ENCODE peak calls at places on chromosomes 11 and 22, in five cellular contexts. One of them, this sample, is unnamed.

GRCh38 chr11:72079776-72080325 is 491 bp downstream of the NUMA1 start:
- DNase-seq in IMR-90: no peak
- DNase-seq in mesenchymal stem cell: no peak
- DNase-seq in MM.1S: no peak
- DNase-seq in GM23248: peak; percentile 51
- DNase-seq in this sample: no peak

GRCh38 chr11:8621147-8621546 is 27.1 kb upstream of the STK33 start:
- DNase-seq in mesenchymal stem cell: no peak
- DNase-seq in IMR-90: no peak
- DNase-seq in MM.1S: no peak
- DNase-seq in GM23248: no peak
- DNase-seq in this sample: no peak

GRCh38 chr11:61693897-61694840 is 14.0 kb downstream of the DAGLA start:
- DNase-seq in IMR-90: no peak
- DNase-seq in GM23248: no peak
- DNase-seq in mesenchymal stem cell: no peak
- DNase-seq in MM.1S: no peak
- DNase-seq in this sample: no peak

GRCh38 chr11:111097191-111097590 is 148.3 kb upstream of the POU2AF2 start:
- DNase-seq in mesenchymal stem cell: peak; percentile 32
- DNase-seq in GM23248: no peak
- DNase-seq in MM.1S: no peak
- DNase-seq in IMR-90: peak; percentile 62
- DNase-seq in this sample: peak; percentile 3

GRCh38 chr11:47257518-47258316 is at the start of gene NR1H3:
- DNase-seq in IMR-90: peak; percentile 66
- DNase-seq in mesenchymal stem cell: peak; percentile 86
- DNase-seq in GM23248: peak; percentile 73
- DNase-seq in MM.1S: no peak
- DNase-seq in this sample: peak; percentile 79

GRCh38 chr22:20867179-20868099 is 8.6 kb downstream of the SNAP29 start:
- DNase-seq in IMR-90: peak; percentile 46
- DNase-seq in MM.1S: peak; percentile 89
- DNase-seq in mesenchymal stem cell: peak; percentile 82
- DNase-seq in GM23248: peak; percentile 33
- DNase-seq in this sample: no peak

GRCh38 chr11:70381872-70382842 is 16.2 kb upstream of the CTTN start:
- DNase-seq in IMR-90: peak; percentile 95
- DNase-seq in MM.1S: no peak
- DNase-seq in mesenchymal stem cell: peak; percentile 90
- DNase-seq in GM23248: peak; percentile 86
- DNase-seq in this sample: no peak

GRCh38 chr11:113705871-113706654 is at the start of gene TMPRSS5:
- DNase-seq in MM.1S: no peak
- DNase-seq in GM23248: no peak
- DNase-seq in IMR-90: no peak
- DNase-seq in mesenchymal stem cell: no peak
- DNase-seq in this sample: peak; percentile 20

GRCh38 chr22:43129426-43130425 is 13.5 kb downstream of the MCAT start:
- DNase-seq in IMR-90: no peak
- DNase-seq in GM23248: no peak
- DNase-seq in MM.1S: no peak
- DNase-seq in mesenchymal stem cell: no peak
- DNase-seq in this sample: no peak

GRCh38 chr22:19766506-19767426 is 6.2 kb downstream of the TBX1 start:
- DNase-seq in GM23248: peak; percentile 45
- DNase-seq in MM.1S: peak; percentile 30
- DNase-seq in mesenchymal stem cell: peak; percentile 21
- DNase-seq in IMR-90: no peak
- DNase-seq in this sample: peak; percentile 56

GRCh38 chr22:43911351-43911750 is 12.3 kb upstream of the PNPLA3 start:
- DNase-seq in IMR-90: no peak
- DNase-seq in GM23248: no peak
- DNase-seq in mesenchymal stem cell: no peak
- DNase-seq in MM.1S: no peak
- DNase-seq in this sample: no peak

GRCh38 chr11:66317766-66318575 is 1.1 kb upstream of the CD248 start:
- DNase-seq in mesenchymal stem cell: peak; percentile 95
- DNase-seq in MM.1S: no peak
- DNase-seq in IMR-90: peak; percentile 94
- DNase-seq in GM23248: peak; percentile 92
- DNase-seq in this sample: peak; percentile 51

GRCh38 chr11:129590753-129591475 is 215.3 kb downstream of the BARX2 start:
- DNase-seq in IMR-90: no peak
- DNase-seq in mesenchymal stem cell: no peak
- DNase-seq in GM23248: no peak
- DNase-seq in MM.1S: no peak
- DNase-seq in this sample: no peak

GRCh38 chr11:121723261-121723741 is 270.5 kb upstream of the SORL1-AS1 start:
- DNase-seq in GM23248: peak; percentile 70
- DNase-seq in MM.1S: no peak
- DNase-seq in IMR-90: no peak
- DNase-seq in mesenchymal stem cell: no peak
- DNase-seq in this sample: peak; percentile 37

GRCh38 chr11:40285520-40285919 is 1173.9 kb downstream of the LRRC4C start:
- DNase-seq in mesenchymal stem cell: no peak
- DNase-seq in MM.1S: no peak
- DNase-seq in IMR-90: no peak
- DNase-seq in GM23248: no peak
- DNase-seq in this sample: no peak

GRCh38 chr11:78432058-78432515 is 14.5 kb upstream of the GAB2 start:
- DNase-seq in mesenchymal stem cell: no peak
- DNase-seq in IMR-90: no peak
- DNase-seq in GM23248: peak; percentile 47
- DNase-seq in MM.1S: peak; percentile 9
- DNase-seq in this sample: peak; percentile 52

GRCh38 chr22:20549232-20549841 is 41.9 kb downstream of the MED15 start:
- DNase-seq in IMR-90: no peak
- DNase-seq in GM23248: no peak
- DNase-seq in MM.1S: no peak
- DNase-seq in mesenchymal stem cell: no peak
- DNase-seq in this sample: no peak

GRCh38 chr11:66619080-66619554 is 2.7 kb downstream of the RBM14 start:
- DNase-seq in MM.1S: peak; percentile 61
- DNase-seq in GM23248: peak; percentile 79
- DNase-seq in mesenchymal stem cell: peak; percentile 96
- DNase-seq in IMR-90: peak; percentile 57
- DNase-seq in this sample: no peak

GRCh38 chr11:7341551-7341950 is 89.8 kb downstream of the SYT9 start:
- DNase-seq in IMR-90: no peak
- DNase-seq in GM23248: no peak
- DNase-seq in mesenchymal stem cell: no peak
- DNase-seq in MM.1S: no peak
- DNase-seq in this sample: no peak

GRCh38 chr11:848988-849824 is 6.6 kb downstream of the TSPAN4 start:
- DNase-seq in GM23248: no peak
- DNase-seq in IMR-90: no peak
- DNase-seq in mesenchymal stem cell: peak; percentile 25
- DNase-seq in MM.1S: peak; percentile 28
- DNase-seq in this sample: peak; percentile 91

GRCh38 chr22:46346680-46347405 is 11.3 kb downstream of the TRMU start:
- DNase-seq in mesenchymal stem cell: no peak
- DNase-seq in GM23248: no peak
- DNase-seq in IMR-90: no peak
- DNase-seq in MM.1S: no peak
- DNase-seq in this sample: no peak

GRCh38 chr22:19429950-19430889 is 1.3 kb downstream of the HIRA start:
- DNase-seq in mesenchymal stem cell: peak; percentile 73
- DNase-seq in GM23248: peak; percentile 73
- DNase-seq in MM.1S: peak; percentile 86
- DNase-seq in IMR-90: peak; percentile 78
- DNase-seq in this sample: peak; percentile 27

GRCh38 chr11:61805146-61805545 is 11.7 kb downstream of the FADS1 start:
- DNase-seq in mesenchymal stem cell: no peak
- DNase-seq in MM.1S: no peak
- DNase-seq in GM23248: no peak
- DNase-seq in IMR-90: no peak
- DNase-seq in this sample: no peak

GRCh38 chr11:45157247-45158209 is 11.1 kb downstream of the PRDM11 start:
- DNase-seq in IMR-90: no peak
- DNase-seq in mesenchymal stem cell: no peak
- DNase-seq in MM.1S: no peak
- DNase-seq in GM23248: no peak
- DNase-seq in this sample: no peak

GRCh38 chr11:130580372-130580771 is 131.9 kb downstream of the ADAMTS15 start:
- DNase-seq in GM23248: peak; percentile 89
- DNase-seq in MM.1S: no peak
- DNase-seq in mesenchymal stem cell: peak; percentile 50
- DNase-seq in IMR-90: peak; percentile 84
- DNase-seq in this sample: peak; percentile 89

GRCh38 chr22:49480896-49481650 is 346.6 kb downstream of the BRD1 start:
- DNase-seq in MM.1S: no peak
- DNase-seq in GM23248: no peak
- DNase-seq in mesenchymal stem cell: no peak
- DNase-seq in IMR-90: no peak
- DNase-seq in this sample: no peak
- H3K4me3 ChIP-seq in MM.1S: no peak overlapping the region
- H3K4me3 ChIP-seq in GM23248: no peak overlapping the region
- H3K4me3 ChIP-seq in mesenchymal stem cell: no peak overlapping the region
- H3K4me3 ChIP-seq in IMR-90: no peak overlapping the region
- H3K4me3 ChIP-seq in this sample: peak overlapping the region; percentile 19

GRCh38 chr22:38201371-38201717 is 450 bp upstream of the MAFF start:
- DNase-seq in MM.1S: no peak
- DNase-seq in mesenchymal stem cell: no peak
- DNase-seq in IMR-90: no peak
- DNase-seq in GM23248: no peak
- DNase-seq in this sample: peak; percentile 27

GRCh38 chr22:38203090-38203810 is 1.5 kb downstream of the MAFF start:
- DNase-seq in IMR-90: peak; percentile 53
- DNase-seq in GM23248: peak; percentile 48
- DNase-seq in MM.1S: peak; percentile 71
- DNase-seq in mesenchymal stem cell: peak; percentile 56
- DNase-seq in this sample: peak; percentile 56

GRCh38 chr22:38203855-38204497 is 2.2 kb downstream of the MAFF start:
- DNase-seq in IMR-90: peak; percentile 83
- DNase-seq in GM23248: peak; percentile 81
- DNase-seq in MM.1S: no peak
- DNase-seq in mesenchymal stem cell: peak; percentile 76
- DNase-seq in this sample: no peak

GRCh38 chr22:38201718-38202436 is at the start of gene MAFF:
- DNase-seq in IMR-90: peak; percentile 98
- DNase-seq in mesenchymal stem cell: peak; percentile 98
- DNase-seq in MM.1S: peak; percentile 95
- DNase-seq in GM23248: peak; percentile 98
- DNase-seq in this sample: peak; percentile 98

DNA sequence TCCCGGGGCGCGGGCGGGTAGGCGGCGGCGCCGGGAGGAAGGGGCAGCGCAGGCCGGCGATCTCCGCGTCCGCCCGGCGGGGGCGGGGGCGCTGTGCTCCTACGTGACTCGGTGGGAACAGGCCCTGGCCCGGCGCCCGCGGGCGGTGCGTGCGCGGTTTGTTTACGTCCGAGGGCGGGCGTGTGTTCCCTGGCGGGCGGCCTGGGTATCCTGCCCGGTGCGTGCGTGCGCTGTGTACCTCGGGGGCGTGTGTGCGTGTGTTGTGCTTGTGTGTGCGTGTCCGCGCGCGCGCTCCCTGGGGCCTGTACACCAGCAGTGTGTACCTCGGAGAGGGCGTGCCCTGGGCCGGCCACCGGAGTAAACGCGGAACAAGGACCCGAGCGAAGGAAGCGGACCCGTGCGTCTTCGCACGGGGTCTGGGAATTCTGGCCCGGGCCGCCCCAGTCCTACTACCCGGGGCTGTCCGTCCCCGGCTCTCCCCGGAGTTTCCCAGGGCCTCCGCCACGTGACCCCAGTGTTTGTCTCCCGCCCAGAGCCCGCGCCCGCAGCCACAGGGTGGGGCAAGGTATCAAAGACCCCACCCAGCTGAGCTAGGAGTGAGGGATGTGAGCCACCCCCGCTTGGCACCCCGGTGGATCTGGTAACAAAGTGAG is 769 bp downstream of the MAFF start:
- DNase-seq in mesenchymal stem cell: peak; percentile 91
- DNase-seq in MM.1S: peak; percentile 53
- DNase-seq in IMR-90: peak; percentile 92
- DNase-seq in GM23248: peak; percentile 94
- DNase-seq in this sample: peak; percentile 81
- H3K27ac ChIP-seq in mesenchymal stem cell: no peak overlapping the region
- H3K27ac ChIP-seq in MM.1S: peak overlapping the region; percentile 77
- H3K27ac ChIP-seq in IMR-90: peak overlapping the region; percentile 96
- H3K27ac ChIP-seq in GM23248: peak overlapping the region; percentile 94
- H3K27ac ChIP-seq in this sample: no peak overlapping the region

DNA sequence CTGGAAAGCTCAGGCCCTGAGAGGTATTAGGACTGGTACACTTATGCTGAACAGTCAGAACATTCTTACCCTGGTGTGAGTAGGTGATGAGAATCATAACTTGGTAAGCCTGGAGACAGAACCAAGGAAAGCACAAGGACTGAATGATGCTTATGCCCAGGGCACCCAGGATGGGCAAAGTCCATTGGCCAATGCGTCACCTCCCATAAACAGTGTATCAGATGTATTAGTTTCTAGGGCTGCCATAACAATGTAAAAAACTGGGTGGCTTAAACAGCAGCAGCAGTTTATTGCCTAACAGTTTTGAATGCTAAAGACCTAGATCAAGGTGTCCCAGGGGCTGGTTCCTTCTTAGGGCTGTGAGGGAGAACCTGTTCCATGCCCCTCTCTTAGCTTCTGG is 107.0 kb downstream of the FAR1 start:
- DNase-seq in IMR-90: no peak
- DNase-seq in mesenchymal stem cell: no peak
- DNase-seq in MM.1S: no peak
- DNase-seq in GM23248: no peak
- DNase-seq in this sample: no peak
- H2AFZ ChIP-seq in IMR-90: no peak overlapping the region
- H2AFZ ChIP-seq in mesenchymal stem cell: no peak overlapping the region
- H2AFZ ChIP-seq in MM.1S: no peak overlapping the region
- H2AFZ ChIP-seq in GM23248: no peak overlapping the region
- H2AFZ ChIP-seq in this sample: no peak overlapping the region

DNA sequence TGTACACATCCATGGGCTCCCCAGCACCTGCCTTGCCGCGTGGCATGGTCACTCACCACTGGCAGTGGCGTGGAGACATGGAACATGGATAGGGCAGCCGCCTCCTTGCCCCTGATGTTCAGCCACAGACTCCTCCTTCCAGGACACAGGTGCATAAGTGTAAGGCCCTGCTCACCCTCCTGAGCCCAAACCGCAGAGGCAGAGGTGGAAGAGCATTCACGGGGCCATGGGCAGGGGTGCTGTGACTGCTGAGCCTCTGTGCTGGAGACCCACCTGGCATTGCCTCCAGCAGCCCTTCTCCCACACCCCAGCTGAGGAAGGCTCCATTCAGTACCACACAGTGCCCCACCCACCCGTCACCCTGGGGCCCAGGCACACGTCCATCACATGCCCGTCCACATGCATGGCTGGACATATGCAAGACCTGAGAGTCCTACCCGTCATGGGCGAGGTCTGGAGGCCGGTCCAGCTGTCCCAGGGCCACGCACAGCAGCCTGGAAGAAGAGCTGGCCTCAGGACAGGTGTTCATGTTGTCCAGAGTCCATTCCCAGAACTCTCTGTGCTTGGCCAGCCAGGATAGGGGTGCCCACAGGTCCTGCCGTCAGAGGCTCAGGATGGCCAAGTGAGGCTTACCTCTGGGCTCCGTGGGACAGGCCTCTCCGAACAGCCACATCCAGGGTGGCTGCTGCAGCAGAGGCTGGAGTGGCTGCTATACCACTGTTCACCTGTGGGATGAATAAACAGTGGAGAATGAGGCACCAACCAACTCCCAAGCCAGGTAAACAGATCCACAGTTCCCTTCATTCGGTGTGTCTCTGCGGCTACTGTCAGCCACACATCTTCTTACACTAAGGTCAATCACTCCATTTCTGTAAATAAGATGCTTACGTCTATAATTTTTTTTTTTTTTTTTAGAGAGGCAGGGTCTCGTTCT is 1.7 kb upstream of the TUBGCP6 start:
- DNase-seq in IMR-90: no peak
- DNase-seq in GM23248: no peak
- DNase-seq in mesenchymal stem cell: no peak
- DNase-seq in MM.1S: no peak
- DNase-seq in this sample: no peak
- H3K4me3 ChIP-seq in IMR-90: no peak overlapping the region
- H3K4me3 ChIP-seq in GM23248: no peak overlapping the region
- H3K4me3 ChIP-seq in mesenchymal stem cell: peak overlapping the region; percentile 92
- H3K4me3 ChIP-seq in MM.1S: peak overlapping the region; percentile 81
- H3K4me3 ChIP-seq in this sample: no peak overlapping the region